ENCODE peak calls at places on chromosomes 5 and 9, in eight cellular contexts. C is cerebellum; R is EL; B is CD8-positive, alpha-beta T cell; E is activated CD8-positive, alpha-beta memory T cell treated with anti-CD3 and anti-CD28 coated beads, Interleukin-2, amount 50 U/mL, for 48 hours; S is activated CD4-positive, alpha-beta T cell treated with anti-CD3 and anti-CD28 coated beads for 48 hours; G is BJ; Y is lung. O is an unnamed sample.

GRCh38 chr9:76574171-76574767 is 115.3 kb downstream of the GCNT1 start:
- DNase-seq in C (no peak), R (no peak), B (no peak), E (no peak), S (no peak), G (no peak), Y (no peak), O (no peak)

GRCh38 chr5:123476696-123477095 is 35.3 kb upstream of the CSNK1G3 start:
- DNase-seq in C (no peak), R (no peak), B (no peak), E (no peak), S (no peak), G (no peak), Y (no peak), O (no peak)

GRCh38 chr9:113488490-113488889 is 25.0 kb downstream of the RGS3 start:
- DNase-seq in C (no peak), R (no peak), B (no peak), E (no peak), S (no peak), G (no peak), Y (no peak), O (no peak)

GRCh38 chr9:72399391-72399790 is 34.4 kb upstream of the ZFAND5 start:
- DNase-seq in C (no peak), R (no peak), B (no peak), E (no peak), S (no peak), G (no peak), Y (no peak), O (no peak)

GRCh38 chr5:120535900-120536299 is 71.8 kb downstream of the PRR16 start:
- DNase-seq in C (no peak), R (no peak), B (no peak), E (no peak), S (no peak), G (no peak), Y (no peak), O (no peak)

GRCh38 chr9:8062459-8062858 is 262.9 kb upstream of the DMAC1 start:
- DNase-seq in C (no peak), R (no peak), B (no peak), E (no peak), S (no peak), G (no peak), Y (no peak), O (no peak)

GRCh38 chr5:170782438-170782837 is 1.1 kb upstream of the GABRP start:
- DNase-seq in C (no peak), R (no peak), B (no peak), E (no peak), S (no peak), G (no peak), Y (peak; percentile 37), O (no peak)

GRCh38 chr5:129459485-129460120 is 495 bp upstream of the ADAMTS19 start:
- DNase-seq in C (no peak), R (peak; percentile 8), B (no peak), E (no peak), S (peak; percentile 3), G (no peak), Y (no peak), O (no peak)

GRCh38 chr5:53073349-53073748 is 36.2 kb downstream of the MOCS2 start:
- DNase-seq in C (no peak), R (no peak), B (no peak), E (no peak), S (no peak), G (no peak), Y (no peak), O (no peak)

GRCh38 chr9:126494746-126495145 is 119.0 kb upstream of the LMX1B start:
- DNase-seq in C (no peak), R (no peak), B (no peak), E (no peak), S (no peak), G (no peak), Y (no peak), O (no peak)

GRCh38 chr5:122154491-122154890 is 25.1 kb downstream of the ZNF474 start:
- DNase-seq in C (no peak), R (no peak), B (no peak), E (no peak), S (no peak), G (no peak), Y (no peak), O (no peak)

GRCh38 chr9:99852617-99853016 is 30.9 kb downstream of the NR4A3 start:
- DNase-seq in C (peak; percentile 12), R (no peak), B (no peak), E (no peak), S (no peak), G (no peak), Y (no peak), O (no peak)

GRCh38 chr5:42807722-42808447 is 3.8 kb downstream of the SELENOP start:
- DNase-seq in C (peak; percentile 3), R (no peak), B (no peak), E (no peak), S (no peak), G (no peak), Y (no peak), O (no peak)

GRCh38 chr5:123819401-123819800 is 307.4 kb downstream of the CSNK1G3 start:
- DNase-seq in C (no peak), R (no peak), B (no peak), E (no peak), S (no peak), G (no peak), Y (no peak), O (no peak)

GRCh38 chr9:130626249-130626982 is 38.0 kb upstream of the PRDM12 start:
- DNase-seq in C (no peak), R (no peak), B (no peak), E (no peak), S (no peak), G (no peak), Y (no peak), O (no peak)

GRCh38 chr9:16918920-16919319 is 48.5 kb upstream of the BNC2 start:
- DNase-seq in C (no peak), R (no peak), B (no peak), E (no peak), S (no peak), G (no peak), Y (no peak), O (no peak)

GRCh38 chr5:149279651-149280050 is 8.0 kb downstream of the AFAP1L1 start:
- DNase-seq in C (no peak), R (no peak), B (no peak), E (no peak), S (no peak), G (no peak), Y (no peak), O (no peak)

GRCh38 chr5:40291338-40291737 is 388.4 kb upstream of the PTGER4 start:
- DNase-seq in C (no peak), R (peak; percentile 76), B (no peak), E (no peak), S (no peak), G (no peak), Y (no peak), O (no peak)

GRCh38 chr9:133955821-133956411 is 36.2 kb downstream of the VAV2 start:
- DNase-seq in C (no peak), R (no peak), B (peak; percentile 32), E (peak; percentile 64), S (peak; percentile 42), G (no peak), Y (no peak), O (no peak)

GRCh38 chr9:35814106-35814840 is 569 bp downstream of the HINT2 start:
- DNase-seq in C (peak; percentile 63), R (peak; percentile 71), B (peak; percentile 26), E (peak; percentile 76), S (peak; percentile 53), G (no peak), Y (peak; percentile 64), O (peak; percentile 26)

GRCh38 chr9:100472268-100472667 is 681 bp upstream of the TMEFF1 start:
- DNase-seq in C (no peak), R (no peak), B (no peak), E (no peak), S (no peak), G (no peak), Y (no peak), O (no peak)

GRCh38 chr5:171891595-171891994 is 106.0 kb downstream of the SMIM23 start:
- DNase-seq in C (no peak), R (no peak), B (no peak), E (no peak), S (no peak), G (no peak), Y (no peak), O (no peak)

GRCh38 chr9:68895741-68896478 is 118.0 kb downstream of the PRKACG start:
- DNase-seq in C (no peak), R (no peak), B (no peak), E (no peak), S (no peak), G (no peak), Y (no peak), O (peak; percentile 43)

O was measured in CD4-positive, CD25-positive, alpha-beta regulatory T cell.